ENCODE peak calls at places on chromosomes 2 and 18, in nine cellular contexts. One of them, this sample, is unnamed. For H3K4me1 and H3K36me3, the result is how much of the 10 kb centered on the place peaks cover.

GRCh38 chr18:68734311-68734710 is 19.4 kb upstream of the TMX3 start:
- DNase-seq in gastrocnemius medialis: no peak
- DNase-seq in psoas muscle: no peak
- DNase-seq in NT2/D1: no peak
- DNase-seq in ovary: no peak
- DNase-seq in tibial nerve: no peak
- DNase-seq in cardiac muscle cell: peak
- DNase-seq in GM23248: peak
- DNase-seq in mammary epithelial cell: no peak
- DNase-seq in this sample: no peak

GRCh38 chr2:133787207-133787606 is 218.9 kb upstream of the NCKAP5 start:
- DNase-seq in NT2/D1: no peak
- DNase-seq in GM23248: peak
- DNase-seq in psoas muscle: no peak
- DNase-seq in tibial nerve: no peak
- DNase-seq in mammary epithelial cell: peak
- DNase-seq in gastrocnemius medialis: no peak
- DNase-seq in ovary: no peak
- DNase-seq in cardiac muscle cell: peak
- DNase-seq in this sample: no peak

GRCh38 chr2:100105678-100106054 is 36.7 kb downstream of the AFF3 start:
- DNase-seq in psoas muscle: no peak
- DNase-seq in tibial nerve: no peak
- DNase-seq in ovary: peak
- DNase-seq in GM23248: no peak
- DNase-seq in gastrocnemius medialis: no peak
- DNase-seq in NT2/D1: no peak
- DNase-seq in mammary epithelial cell: no peak
- DNase-seq in cardiac muscle cell: no peak
- DNase-seq in this sample: no peak

GRCh38 chr2:132715554-132715953 is 45.5 kb upstream of the LYPD1 start:
- DNase-seq in mammary epithelial cell: no peak
- DNase-seq in NT2/D1: no peak
- DNase-seq in tibial nerve: no peak
- DNase-seq in ovary: no peak
- DNase-seq in GM23248: no peak
- DNase-seq in psoas muscle: no peak
- DNase-seq in cardiac muscle cell: no peak
- DNase-seq in gastrocnemius medialis: no peak
- DNase-seq in this sample: no peak

GRCh38 chr2:128385365-128385764 is 66.7 kb upstream of the HS6ST1 start:
- DNase-seq in GM23248: no peak
- DNase-seq in ovary: no peak
- DNase-seq in mammary epithelial cell: no peak
- DNase-seq in psoas muscle: no peak
- DNase-seq in tibial nerve: no peak
- DNase-seq in NT2/D1: no peak
- DNase-seq in gastrocnemius medialis: peak
- DNase-seq in cardiac muscle cell: no peak
- DNase-seq in this sample: no peak

GRCh38 chr18:13217971-13218375 is 587 bp upstream of the LDLRAD4 start:
- DNase-seq in gastrocnemius medialis: no peak
- DNase-seq in mammary epithelial cell: no peak
- DNase-seq in GM23248: no peak
- DNase-seq in cardiac muscle cell: no peak
- DNase-seq in NT2/D1: no peak
- DNase-seq in tibial nerve: no peak
- DNase-seq in psoas muscle: no peak
- DNase-seq in ovary: peak
- DNase-seq in this sample: no peak

GRCh38 chr2:144310889-144311608 is 208.9 kb downstream of the ZEB2 start:
- DNase-seq in NT2/D1: no peak
- DNase-seq in tibial nerve: no peak
- DNase-seq in GM23248: no peak
- DNase-seq in mammary epithelial cell: no peak
- DNase-seq in ovary: no peak
- DNase-seq in gastrocnemius medialis: no peak
- DNase-seq in cardiac muscle cell: no peak
- DNase-seq in psoas muscle: no peak
- DNase-seq in this sample: no peak

GRCh38 chr2:85353876-85354285 is 447 bp downstream of the RETSAT start:
- DNase-seq in mammary epithelial cell: peak
- DNase-seq in GM23248: peak
- DNase-seq in tibial nerve: no peak
- DNase-seq in NT2/D1: no peak
- DNase-seq in cardiac muscle cell: peak
- DNase-seq in psoas muscle: peak
- DNase-seq in ovary: peak
- DNase-seq in gastrocnemius medialis: peak
- DNase-seq in this sample: peak

GRCh38 chr18:27712066-27712465 is 464.9 kb downstream of the CDH2 start:
- DNase-seq in psoas muscle: no peak
- DNase-seq in mammary epithelial cell: no peak
- DNase-seq in ovary: no peak
- DNase-seq in GM23248: no peak
- DNase-seq in gastrocnemius medialis: no peak
- DNase-seq in cardiac muscle cell: no peak
- DNase-seq in tibial nerve: no peak
- DNase-seq in NT2/D1: no peak
- DNase-seq in this sample: peak

GRCh38 chr2:43464546-43464945 is 131.3 kb downstream of the THADA start:
- DNase-seq in mammary epithelial cell: peak
- DNase-seq in GM23248: peak
- DNase-seq in cardiac muscle cell: peak
- DNase-seq in NT2/D1: no peak
- DNase-seq in ovary: peak
- DNase-seq in tibial nerve: peak
- DNase-seq in gastrocnemius medialis: peak
- DNase-seq in psoas muscle: peak
- DNase-seq in this sample: no peak

GRCh38 chr2:88892207-88892606 is 200.7 kb downstream of the RPIA start:
- DNase-seq in psoas muscle: no peak
- DNase-seq in GM23248: no peak
- DNase-seq in tibial nerve: no peak
- DNase-seq in gastrocnemius medialis: no peak
- DNase-seq in ovary: no peak
- DNase-seq in cardiac muscle cell: no peak
- DNase-seq in NT2/D1: no peak
- DNase-seq in mammary epithelial cell: no peak
- DNase-seq in this sample: no peak

GRCh38 chr18:3455938-3456685 is 6.1 kb downstream of the TGIF1 start:
- DNase-seq in GM23248: peak
- DNase-seq in ovary: no peak
- DNase-seq in tibial nerve: no peak
- DNase-seq in psoas muscle: no peak
- DNase-seq in gastrocnemius medialis: peak
- DNase-seq in mammary epithelial cell: peak
- DNase-seq in NT2/D1: no peak
- DNase-seq in cardiac muscle cell: peak
- DNase-seq in this sample: no peak

GRCh38 chr18:7618821-7619410 is 51.8 kb downstream of the PTPRM start:
- DNase-seq in NT2/D1: no peak
- DNase-seq in ovary: no peak
- DNase-seq in gastrocnemius medialis: no peak
- DNase-seq in GM23248: peak
- DNase-seq in tibial nerve: no peak
- DNase-seq in cardiac muscle cell: no peak
- DNase-seq in psoas muscle: no peak
- DNase-seq in mammary epithelial cell: no peak
- DNase-seq in this sample: no peak

GRCh38 chr2:140994856-140995255 is 1136.0 kb downstream of the LRP1B start:
- DNase-seq in mammary epithelial cell: no peak
- DNase-seq in GM23248: peak
- DNase-seq in NT2/D1: no peak
- DNase-seq in ovary: no peak
- DNase-seq in gastrocnemius medialis: no peak
- DNase-seq in psoas muscle: no peak
- DNase-seq in tibial nerve: no peak
- DNase-seq in cardiac muscle cell: no peak
- DNase-seq in this sample: no peak

GRCh38 chr2:29443627-29444026 is 328.4 kb downstream of the CLIP4 start:
- DNase-seq in cardiac muscle cell: no peak
- DNase-seq in tibial nerve: no peak
- DNase-seq in gastrocnemius medialis: no peak
- DNase-seq in mammary epithelial cell: peak
- DNase-seq in ovary: no peak
- DNase-seq in NT2/D1: no peak
- DNase-seq in psoas muscle: no peak
- DNase-seq in GM23248: peak
- DNase-seq in this sample: no peak

GRCh38 chr2:6052577-6052976 is 360.4 kb downstream of the SOX11 start:
- DNase-seq in NT2/D1: no peak
- DNase-seq in psoas muscle: no peak
- DNase-seq in gastrocnemius medialis: no peak
- DNase-seq in tibial nerve: no peak
- DNase-seq in cardiac muscle cell: no peak
- DNase-seq in ovary: no peak
- DNase-seq in GM23248: no peak
- DNase-seq in mammary epithelial cell: no peak
- DNase-seq in this sample: no peak

GRCh38 chr2:209525336-209525735 is 101.5 kb downstream of the MAP2 start:
- DNase-seq in psoas muscle: no peak
- DNase-seq in GM23248: peak
- DNase-seq in gastrocnemius medialis: no peak
- DNase-seq in ovary: no peak
- DNase-seq in mammary epithelial cell: no peak
- DNase-seq in cardiac muscle cell: peak
- DNase-seq in tibial nerve: no peak
- DNase-seq in NT2/D1: peak
- DNase-seq in this sample: peak

GRCh38 chr2:128172191-128172590 is 81.2 kb downstream of the UGGT1 start:
- DNase-seq in NT2/D1: peak
- DNase-seq in mammary epithelial cell: no peak
- DNase-seq in psoas muscle: no peak
- DNase-seq in GM23248: peak
- DNase-seq in tibial nerve: no peak
- DNase-seq in gastrocnemius medialis: no peak
- DNase-seq in ovary: no peak
- DNase-seq in cardiac muscle cell: peak
- DNase-seq in this sample: no peak

GRCh38 chr2:57111531-57111930 is 927.7 kb downstream of the CCDC85A start:
- DNase-seq in cardiac muscle cell: no peak
- DNase-seq in gastrocnemius medialis: no peak
- DNase-seq in mammary epithelial cell: no peak
- DNase-seq in NT2/D1: no peak
- DNase-seq in GM23248: no peak
- DNase-seq in ovary: no peak
- DNase-seq in tibial nerve: no peak
- DNase-seq in psoas muscle: no peak
- DNase-seq in this sample: no peak

GRCh38 chr2:237911363-237912017 is 52.1 kb downstream of the RAMP1 start:
- DNase-seq in mammary epithelial cell: no peak
- DNase-seq in GM23248: no peak
- DNase-seq in NT2/D1: no peak
- DNase-seq in tibial nerve: no peak
- DNase-seq in psoas muscle: no peak
- DNase-seq in gastrocnemius medialis: no peak
- DNase-seq in cardiac muscle cell: no peak
- DNase-seq in ovary: no peak
- DNase-seq in this sample: no peak

GRCh38 chr2:200352631-200353030 is 46.1 kb downstream of the SPATS2L start:
- DNase-seq in mammary epithelial cell: peak
- DNase-seq in tibial nerve: no peak
- DNase-seq in NT2/D1: no peak
- DNase-seq in cardiac muscle cell: peak
- DNase-seq in GM23248: peak
- DNase-seq in gastrocnemius medialis: no peak
- DNase-seq in ovary: no peak
- DNase-seq in psoas muscle: no peak
- DNase-seq in this sample: peak

GRCh38 chr18:62348474-62348873 is 23.4 kb downstream of the TNFRSF11A start:
- DNase-seq in tibial nerve: no peak
- DNase-seq in NT2/D1: no peak
- DNase-seq in psoas muscle: no peak
- DNase-seq in GM23248: no peak
- DNase-seq in gastrocnemius medialis: no peak
- DNase-seq in mammary epithelial cell: no peak
- DNase-seq in ovary: no peak
- DNase-seq in cardiac muscle cell: no peak
- DNase-seq in this sample: no peak
- H3K4me3 ChIP-seq in tibial nerve: no peak
- H3K4me3 ChIP-seq in NT2/D1: no peak
- H3K4me3 ChIP-seq in psoas muscle: no peak
- H3K4me3 ChIP-seq in GM23248: no peak
- H3K4me3 ChIP-seq in gastrocnemius medialis: no peak
- H3K4me3 ChIP-seq in mammary epithelial cell: no peak
- H3K4me3 ChIP-seq in ovary: no peak
- H3K4me3 ChIP-seq in cardiac muscle cell: no peak
- H3K4me3 ChIP-seq in this sample: no peak

DNA sequence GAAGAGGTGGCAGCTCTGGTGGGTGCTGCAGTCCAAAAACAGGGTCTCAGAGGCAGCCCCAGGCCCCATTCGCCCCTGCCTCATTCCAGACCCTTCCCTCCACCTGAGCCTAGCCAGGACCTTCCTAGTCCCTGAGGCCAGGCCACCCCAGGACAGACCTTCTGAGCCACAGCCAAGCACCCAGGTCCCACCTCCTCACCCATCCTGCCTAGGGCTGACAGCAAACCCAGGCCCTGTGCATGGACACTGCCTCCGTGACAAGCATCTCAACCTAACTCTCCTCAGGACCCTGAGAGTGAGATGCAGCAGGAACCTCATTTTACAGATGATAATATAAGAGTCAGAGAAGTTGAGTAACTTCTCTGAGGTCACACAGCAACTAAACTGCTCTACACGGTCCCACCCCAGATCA is 15.5 kb downstream of the ADRA2B start:
- DNase-seq in GM23248: no peak
- DNase-seq in psoas muscle: no peak
- DNase-seq in ovary: no peak
- DNase-seq in NT2/D1: no peak
- DNase-seq in tibial nerve: no peak
- DNase-seq in mammary epithelial cell: no peak
- DNase-seq in gastrocnemius medialis: peak
- DNase-seq in cardiac muscle cell: no peak
- DNase-seq in this sample: peak
- H3K4me1 ChIP-seq in GM23248: under half
- H3K4me1 ChIP-seq in psoas muscle: under half
- H3K4me1 ChIP-seq in ovary: under half
- H3K4me1 ChIP-seq in NT2/D1: under half
- H3K4me1 ChIP-seq in tibial nerve: under half
- H3K4me1 ChIP-seq in mammary epithelial cell: under half
- H3K4me1 ChIP-seq in gastrocnemius medialis: under half
- H3K4me1 ChIP-seq in cardiac muscle cell: under half
- H3K4me1 ChIP-seq in this sample: under half

GRCh38 chr2:214246417-214246816 is 164.4 kb upstream of the VWC2L start:
- DNase-seq in mammary epithelial cell: no peak
- DNase-seq in GM23248: no peak
- DNase-seq in cardiac muscle cell: no peak
- DNase-seq in psoas muscle: no peak
- DNase-seq in NT2/D1: no peak
- DNase-seq in tibial nerve: no peak
- DNase-seq in gastrocnemius medialis: no peak
- DNase-seq in ovary: no peak
- DNase-seq in this sample: no peak
- H3K36me3 ChIP-seq in mammary epithelial cell: under half
- H3K36me3 ChIP-seq in GM23248: under half
- H3K36me3 ChIP-seq in cardiac muscle cell: under half
- H3K36me3 ChIP-seq in psoas muscle: under half
- H3K36me3 ChIP-seq in NT2/D1: under half
- H3K36me3 ChIP-seq in tibial nerve: under half
- H3K36me3 ChIP-seq in gastrocnemius medialis: under half
- H3K36me3 ChIP-seq in ovary: under half
- H3K36me3 ChIP-seq in this sample: under half

GRCh38 chr2:10201201-10201600 is 78.7 kb downstream of the RRM2 start:
- DNase-seq in tibial nerve: no peak
- DNase-seq in psoas muscle: no peak
- DNase-seq in mammary epithelial cell: no peak
- DNase-seq in GM23248: no peak
- DNase-seq in NT2/D1: no peak
- DNase-seq in cardiac muscle cell: no peak
- DNase-seq in gastrocnemius medialis: no peak
- DNase-seq in ovary: no peak
- DNase-seq in this sample: no peak
- H3K4me3 ChIP-seq in tibial nerve: no peak
- H3K4me3 ChIP-seq in psoas muscle: no peak
- H3K4me3 ChIP-seq in mammary epithelial cell: no peak
- H3K4me3 ChIP-seq in GM23248: no peak
- H3K4me3 ChIP-seq in NT2/D1: no peak
- H3K4me3 ChIP-seq in cardiac muscle cell: no peak
- H3K4me3 ChIP-seq in gastrocnemius medialis: no peak
- H3K4me3 ChIP-seq in ovary: no peak
- H3K4me3 ChIP-seq in this sample: no peak